ENCODE peak calls at places on chromosomes 5 and 9, in seven cellular contexts. Y is neuronal stem cell, L is IMR-90, Q is mesenchymal stem cell, T is mesendoderm, E is H9, G is H1. M is an unnamed sample.
A peak's percentile ranks its signal among the peaks of the same experiment; 100 is the strongest.

GRCh38 chr5:141714542-141715303 is 32.7 kb upstream of the ARAP3 start:
- DNase-seq in Y (no peak), L (no peak), Q (no peak), T (no peak), E (no peak), G (no peak), M (no peak)

GRCh38 chr5:114223866-114224265 is 138.0 kb upstream of the KCNN2 start:
- DNase-seq in Y (no peak), L (no peak), Q (no peak), T (peak; percentile 66), E (no peak), G (no peak), M (no peak)

GRCh38 chr5:32869216-32869615 is 158.1 kb downstream of the NPR3 start:
- DNase-seq in Y (no peak), L (peak; percentile 60), Q (no peak), T (no peak), E (no peak), G (no peak), M (no peak)

GRCh38 chr5:131323378-131323777 is 59.5 kb downstream of the CDC42SE2 start:
- DNase-seq in Y (no peak), L (no peak), Q (no peak), T (no peak), E (no peak), G (no peak), M (no peak)

GRCh38 chr5:24539625-24540024 is 105.2 kb downstream of the CDH10 start:
- DNase-seq in Y (no peak), L (no peak), Q (peak; percentile 80), T (no peak), E (no peak), G (no peak), M (no peak)

GRCh38 chr5:146068977-146069779 is 36.2 kb downstream of the PLAC8L1 start:
- DNase-seq in Y (no peak), L (no peak), Q (no peak), T (no peak), E (no peak), G (no peak), M (no peak)

GRCh38 chr9:36327903-36328302 is 69.7 kb upstream of the GNE start:
- DNase-seq in Y (no peak), L (peak; percentile 47), Q (peak; percentile 42), T (peak; percentile 48), E (no peak), G (no peak), M (no peak)

GRCh38 chr5:164518049-164518740 is 1012.8 kb downstream of the MAT2B start:
- DNase-seq in Y (no peak), L (no peak), Q (no peak), T (no peak), E (no peak), G (no peak), M (no peak)

GRCh38 chr5:36240779-36241635 is 718 bp downstream of the NADK2 start:
- DNase-seq in Y (peak; percentile 60), L (peak; percentile 59), Q (peak; percentile 83), T (peak; percentile 84), E (peak; percentile 69), G (peak; percentile 76), M (peak; percentile 33)

GRCh38 chr5:75412111-75412990 is 75.3 kb downstream of the HMGCR start:
- DNase-seq in Y (no peak), L (peak; percentile 91), Q (peak; percentile 67), T (peak; percentile 10), E (no peak), G (no peak), M (no peak)

GRCh38 chr9:17462869-17463464 is 115.9 kb upstream of the SH3GL2 start:
- DNase-seq in Y (peak; percentile 47), L (peak; percentile 78), Q (peak; percentile 62), T (peak; percentile 40), E (no peak), G (no peak), M (peak; percentile 86)

GRCh38 chr5:167633114-167633513 is 658.3 kb upstream of the WWC1 start:
- DNase-seq in Y (no peak), L (no peak), Q (no peak), T (no peak), E (no peak), G (no peak), M (no peak)

GRCh38 chr9:134987376-134987775 is 69.7 kb upstream of the FCN1 start:
- DNase-seq in Y (no peak), L (no peak), Q (no peak), T (no peak), E (no peak), G (no peak), M (no peak)

GRCh38 chr9:125430161-125430485 is 168.5 kb downstream of the GAPVD1 start:
- DNase-seq in Y (no peak), L (no peak), Q (no peak), T (no peak), E (no peak), G (no peak), M (no peak)

GRCh38 chr5:66981705-66982387 is 214.8 kb downstream of the CD180 start:
- DNase-seq in Y (no peak), L (no peak), Q (no peak), T (no peak), E (no peak), G (no peak), M (no peak)

GRCh38 chr9:121299125-121299466 is 31.1 kb downstream of the GSN start:
- DNase-seq in Y (no peak), L (no peak), Q (no peak), T (peak; percentile 51), E (no peak), G (peak; percentile 62), M (no peak)

GRCh38 chr9:84138543-84138942 is 157.9 kb downstream of the RMI1 start:
- DNase-seq in Y (no peak), L (no peak), Q (no peak), T (no peak), E (no peak), G (no peak), M (no peak)

GRCh38 chr9:72843525-72844439 is 109.1 kb downstream of the ALDH1A1 start:
- DNase-seq in Y (no peak), L (no peak), Q (peak; percentile 16), T (peak; percentile 85), E (peak; percentile 69), G (no peak), M (no peak)
- H3K18ac ChIP-seq in Y (no peak overlapping the region), L (no peak overlapping the region), Q (no peak overlapping the region), T (no peak overlapping the region), E (no peak overlapping the region), G (no peak overlapping the region), M (no peak overlapping the region)

GRCh38 chr5:178622679-178623247 is 4.1 kb downstream of the CLK4 start:
- DNase-seq in Y (no peak), L (no peak), Q (no peak), T (no peak), E (no peak), G (no peak), M (no peak)
- H3K4me1 ChIP-seq in Y (peaks cover 7% of the 10 kb centered on the region), L (peaks cover 2% of the 10 kb centered on the region), Q (peaks cover 2% of the 10 kb centered on the region), T (peaks cover 4% of the 10 kb centered on the region), E (peaks cover 8% of the 10 kb centered on the region), G (peaks cover 16% of the 10 kb centered on the region), M (peaks cover 5% of the 10 kb centered on the region)

GRCh38 chr9:80881350-80881749 is 808.0 kb downstream of the TLE1 start:
- DNase-seq in Y (no peak), L (no peak), Q (no peak), T (peak; percentile 4), E (no peak), G (no peak), M (no peak)
- H3K18ac ChIP-seq in Y (no peak overlapping the region), L (no peak overlapping the region), Q (no peak overlapping the region), T (peak overlapping the region; percentile 75), E (no peak overlapping the region), G (no peak overlapping the region), M (no peak overlapping the region)

GRCh38 chr9:98276907-98277469 is 21.5 kb upstream of the TBC1D2 start:
- DNase-seq in Y (no peak), L (no peak), Q (no peak), T (no peak), E (no peak), G (no peak), M (no peak)
- H3K4me1 ChIP-seq in Y (no peaks in the 10 kb centered on the region), L (no peaks in the 10 kb centered on the region), Q (peaks cover 1% of the 10 kb centered on the region), T (peaks cover 16% of the 10 kb centered on the region), E (no peaks in the 10 kb centered on the region), G (no peaks in the 10 kb centered on the region), M (peaks cover 9% of the 10 kb centered on the region)

GRCh38 chr5:53677632-53678031 is 117.2 kb downstream of the NDUFS4 start:
- DNase-seq in Y (no peak), L (no peak), Q (no peak), T (no peak), E (no peak), G (no peak), M (no peak)

GRCh38 chr5:53679261-53679660 is 118.8 kb downstream of the NDUFS4 start:
- DNase-seq in Y (no peak), L (peak; percentile 49), Q (peak; percentile 5), T (peak; percentile 23), E (no peak), G (no peak), M (peak; percentile 80)

GRCh38 chr5:53681079-53681478 is 120.6 kb downstream of the NDUFS4 start:
- DNase-seq in Y (no peak), L (no peak), Q (no peak), T (no peak), E (no peak), G (no peak), M (no peak)
- H3K18ac ChIP-seq in Y (no peak overlapping the region), L (no peak overlapping the region), Q (no peak overlapping the region), T (no peak overlapping the region), E (no peak overlapping the region), G (no peak overlapping the region), M (no peak overlapping the region)

DNA sequence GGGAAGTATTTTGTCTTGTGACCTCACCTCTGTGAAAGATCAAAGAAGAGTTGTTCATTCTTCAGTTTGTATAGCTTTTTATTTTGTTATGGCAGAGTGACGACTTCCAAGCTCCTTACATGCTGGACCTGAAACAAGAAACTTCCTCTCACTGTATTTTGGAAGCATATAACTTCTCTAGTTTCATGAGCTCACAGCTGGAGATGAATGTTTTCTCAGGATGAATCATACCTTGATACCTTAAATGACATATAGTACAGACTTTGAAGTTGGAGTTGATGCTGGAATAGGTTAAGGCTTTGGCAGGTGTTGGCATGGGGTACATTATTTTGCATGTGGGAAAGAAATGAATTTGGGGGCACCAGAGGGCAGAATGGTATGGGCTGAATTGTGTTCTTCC is 112.5 kb downstream of the SLC25A46 start:
- DNase-seq in Y (no peak), L (peak; percentile 43), Q (no peak), T (no peak), E (no peak), G (no peak), M (no peak)
- H3K4me1 ChIP-seq in Y (peaks cover 3% of the 10 kb centered on the region), L (peaks cover 7% of the 10 kb centered on the region), Q (no peaks in the 10 kb centered on the region), T (no peaks in the 10 kb centered on the region), E (no peaks in the 10 kb centered on the region), G (no peaks in the 10 kb centered on the region), M (no peaks in the 10 kb centered on the region)

DNA sequence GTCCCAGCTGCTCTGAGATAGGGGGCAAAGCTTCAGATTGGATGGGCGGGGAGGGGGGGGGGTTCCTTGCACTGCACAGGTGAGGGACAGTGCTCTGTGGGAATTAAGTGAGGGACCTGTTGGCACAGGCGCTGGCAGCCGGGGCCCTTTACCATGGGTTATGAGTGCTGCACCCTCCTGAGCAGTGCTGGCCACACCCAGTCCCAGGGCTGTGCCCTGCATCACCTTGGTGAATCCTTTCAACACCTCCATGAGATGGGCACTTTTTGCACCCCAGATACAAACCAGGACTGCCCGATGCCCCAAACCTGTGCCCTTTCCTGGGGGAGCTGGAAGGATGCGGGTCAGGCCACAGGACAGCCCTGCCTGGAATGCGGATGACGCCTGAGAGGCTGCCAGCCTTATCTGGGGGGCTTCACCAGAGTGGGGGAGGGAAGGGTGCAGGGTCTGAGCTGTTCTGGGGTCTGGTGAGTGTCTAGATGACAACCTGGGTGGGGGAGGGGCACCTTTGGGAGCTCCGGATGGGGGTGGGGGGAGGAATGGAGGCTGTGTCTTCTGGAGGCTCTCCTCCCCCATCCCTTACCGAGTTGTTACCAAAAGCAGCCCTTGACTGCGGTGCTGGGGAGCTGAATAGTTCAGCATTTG is 5.2 kb downstream of the CRB2 start:
- DNase-seq in Y (no peak), L (no peak), Q (no peak), T (peak; percentile 51), E (no peak), G (no peak), M (no peak)
- H3K18ac ChIP-seq in Y (peak overlapping the region; percentile 39), L (no peak overlapping the region), Q (peak overlapping the region; percentile 42), T (no peak overlapping the region), E (no peak overlapping the region), G (peak overlapping the region; percentile 24), M (peak overlapping the region; percentile 92)

M was measured in trophoblast cell.